ENCODE peak calls at places on chromosomes 13 and 19, in four cellular contexts. One of them, this sample, is unnamed.

GRCh38 chr19:55519461-55520311 is 17.2 kb downstream of the SBK2 start:
- DNase-seq in progenitor cell of endocrine pancreas: no peak
- DNase-seq in HFF-Myc: peak; percentile 45
- DNase-seq in astrocyte: peak; percentile 85
- DNase-seq in this sample: peak; percentile 19

GRCh38 chr13:51524846-51525566 is 59.3 kb upstream of the WDFY2 start:
- DNase-seq in progenitor cell of endocrine pancreas: no peak
- DNase-seq in HFF-Myc: no peak
- DNase-seq in astrocyte: peak; percentile 72
- DNase-seq in this sample: no peak

GRCh38 chr13:113209880-113210421 is 538 bp downstream of the CUL4A start:
- DNase-seq in HFF-Myc: no peak
- DNase-seq in astrocyte: peak; percentile 37
- DNase-seq in progenitor cell of endocrine pancreas: peak; percentile 58
- DNase-seq in this sample: no peak

GRCh38 chr19:38665950-38666661 is 18.7 kb downstream of the ACTN4 start:
- DNase-seq in progenitor cell of endocrine pancreas: no peak
- DNase-seq in astrocyte: peak; percentile 64
- DNase-seq in HFF-Myc: no peak
- DNase-seq in this sample: no peak

GRCh38 chr13:32850311-32851052 is 165.7 kb upstream of the KL start:
- DNase-seq in progenitor cell of endocrine pancreas: no peak
- DNase-seq in astrocyte: no peak
- DNase-seq in HFF-Myc: peak; percentile 33
- DNase-seq in this sample: no peak

GRCh38 chr19:5131031-5131865 is 162.3 kb downstream of the KDM4B start:
- DNase-seq in astrocyte: no peak
- DNase-seq in progenitor cell of endocrine pancreas: no peak
- DNase-seq in HFF-Myc: no peak
- DNase-seq in this sample: no peak

GRCh38 chr19:10289836-10290438 is at the start of gene ICAM5:
- DNase-seq in progenitor cell of endocrine pancreas: no peak
- DNase-seq in astrocyte: no peak
- DNase-seq in HFF-Myc: no peak
- DNase-seq in this sample: no peak

GRCh38 chr19:33390908-33391630 is 17.6 kb downstream of the CEBPG start:
- DNase-seq in progenitor cell of endocrine pancreas: no peak
- DNase-seq in astrocyte: no peak
- DNase-seq in HFF-Myc: no peak
- DNase-seq in this sample: no peak

GRCh38 chr19:7461841-7462629 is 26.8 kb downstream of the PEX11G start:
- DNase-seq in HFF-Myc: no peak
- DNase-seq in astrocyte: no peak
- DNase-seq in progenitor cell of endocrine pancreas: no peak
- DNase-seq in this sample: no peak

GRCh38 chr19:35194022-35194984 is 34.2 kb downstream of the FAM187B start:
- DNase-seq in astrocyte: no peak
- DNase-seq in progenitor cell of endocrine pancreas: no peak
- DNase-seq in HFF-Myc: no peak
- DNase-seq in this sample: no peak

GRCh38 chr19:495440-496332 is 600 bp upstream of the MADCAM1 start:
- DNase-seq in progenitor cell of endocrine pancreas: peak; percentile 59
- DNase-seq in HFF-Myc: no peak
- DNase-seq in astrocyte: peak; percentile 18
- DNase-seq in this sample: no peak

GRCh38 chr13:23600100-23600499 is 29.9 kb downstream of the TNFRSF19 start:
- DNase-seq in HFF-Myc: no peak
- DNase-seq in astrocyte: no peak
- DNase-seq in progenitor cell of endocrine pancreas: no peak
- DNase-seq in this sample: no peak

GRCh38 chr13:39326471-39326870 is 276.5 kb downstream of the LHFPL6 start:
- DNase-seq in progenitor cell of endocrine pancreas: no peak
- DNase-seq in HFF-Myc: no peak
- DNase-seq in astrocyte: no peak
- DNase-seq in this sample: peak; percentile 24

GRCh38 chr13:29502391-29503008 is 93.0 kb downstream of the SLC7A1 start:
- DNase-seq in progenitor cell of endocrine pancreas: no peak
- DNase-seq in astrocyte: no peak
- DNase-seq in HFF-Myc: no peak
- DNase-seq in this sample: no peak

GRCh38 chr19:2727640-2727944 is 6.4 kb upstream of the DIRAS1 start:
- DNase-seq in astrocyte: no peak
- DNase-seq in HFF-Myc: no peak
- DNase-seq in progenitor cell of endocrine pancreas: no peak
- DNase-seq in this sample: no peak

GRCh38 chr13:111005364-111005763 is 90.5 kb upstream of the ANKRD10 start:
- DNase-seq in astrocyte: peak; percentile 54
- DNase-seq in HFF-Myc: no peak
- DNase-seq in progenitor cell of endocrine pancreas: no peak
- DNase-seq in this sample: no peak

GRCh38 chr19:32201661-32202060 is 143.7 kb upstream of the ZNF507 start:
- DNase-seq in progenitor cell of endocrine pancreas: no peak
- DNase-seq in astrocyte: no peak
- DNase-seq in HFF-Myc: no peak
- DNase-seq in this sample: no peak

GRCh38 chr13:37484056-37484455 is 114.5 kb downstream of the POSTN start:
- DNase-seq in progenitor cell of endocrine pancreas: no peak
- DNase-seq in astrocyte: no peak
- DNase-seq in HFF-Myc: no peak
- DNase-seq in this sample: no peak

GRCh38 chr13:108325863-108326262 is 56.3 kb downstream of the TNFSF13B start:
- DNase-seq in astrocyte: no peak
- DNase-seq in progenitor cell of endocrine pancreas: no peak
- DNase-seq in HFF-Myc: no peak
- DNase-seq in this sample: no peak

GRCh38 chr13:108326318-108326717 is 56.8 kb downstream of the TNFSF13B start:
- DNase-seq in progenitor cell of endocrine pancreas: no peak
- DNase-seq in HFF-Myc: no peak
- DNase-seq in astrocyte: no peak
- DNase-seq in this sample: no peak

GRCh38 chr13:108322206-108322824 is 52.8 kb downstream of the TNFSF13B start:
- DNase-seq in progenitor cell of endocrine pancreas: no peak
- DNase-seq in astrocyte: peak; percentile 13
- DNase-seq in HFF-Myc: peak; percentile 21
- DNase-seq in this sample: no peak
- TF ChIP-seq CTCF in progenitor cell of endocrine pancreas: peak; percentile 92
- TF ChIP-seq CTCF in astrocyte: peak; percentile 78
- TF ChIP-seq CTCF in HFF-Myc: peak; percentile 52
- TF ChIP-seq CTCF in this sample: peak; percentile 77

GRCh38 chr13:44230071-44230470 is 143.6 kb upstream of the SERP2 start:
- DNase-seq in HFF-Myc: no peak
- DNase-seq in astrocyte: no peak
- DNase-seq in progenitor cell of endocrine pancreas: no peak
- DNase-seq in this sample: no peak

GRCh38 chr13:44230736-44231135 is 142.9 kb upstream of the SERP2 start:
- DNase-seq in progenitor cell of endocrine pancreas: no peak
- DNase-seq in HFF-Myc: no peak
- DNase-seq in astrocyte: peak; percentile 44
- DNase-seq in this sample: no peak

GRCh38 chr13:44229371-44230030 is 144.1 kb upstream of the SERP2 start:
- DNase-seq in astrocyte: no peak
- DNase-seq in progenitor cell of endocrine pancreas: no peak
- DNase-seq in HFF-Myc: no peak
- DNase-seq in this sample: no peak

GRCh38 chr13:44232729-44233128 is 140.9 kb upstream of the SERP2 start:
- DNase-seq in progenitor cell of endocrine pancreas: no peak
- DNase-seq in astrocyte: no peak
- DNase-seq in HFF-Myc: no peak
- DNase-seq in this sample: no peak

DNA sequence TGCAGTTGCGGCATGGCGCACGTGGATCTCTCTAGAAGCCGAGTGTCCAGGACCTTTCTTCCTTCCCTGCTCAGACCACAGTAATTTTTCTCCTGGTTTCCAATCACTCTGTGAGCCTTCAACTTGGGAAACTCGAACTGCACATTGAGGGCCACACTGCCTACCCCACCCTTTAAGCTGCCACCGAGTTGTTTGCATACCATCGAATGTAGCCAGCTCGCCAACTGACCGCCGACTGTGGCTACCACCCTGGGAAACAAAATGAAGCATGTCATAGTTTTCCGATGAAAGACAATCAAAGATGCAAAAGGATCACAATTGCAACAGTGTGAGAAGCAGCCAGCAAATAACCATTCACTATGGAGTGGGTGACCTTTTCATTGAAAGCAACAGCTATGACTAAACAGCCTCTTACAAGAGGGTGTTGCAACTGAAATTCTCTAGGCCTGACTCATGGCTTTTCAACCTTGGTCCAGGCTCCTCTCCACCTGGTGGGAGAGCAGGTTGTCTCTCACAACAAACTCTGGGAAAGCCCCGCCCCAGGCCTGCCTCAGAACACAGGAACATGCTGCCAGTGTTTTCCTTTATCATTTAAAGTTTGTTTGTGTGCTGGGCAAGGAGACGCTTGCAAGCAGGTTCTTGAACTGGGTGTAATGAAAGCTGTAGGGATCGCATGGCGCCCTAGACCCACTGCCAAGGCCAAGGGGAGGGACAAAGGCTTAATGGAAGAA is 141.7 kb upstream of the SERP2 start:
- DNase-seq in progenitor cell of endocrine pancreas: no peak
- DNase-seq in astrocyte: peak; percentile 96
- DNase-seq in HFF-Myc: peak; percentile 51
- DNase-seq in this sample: peak; percentile 84
- TF ChIP-seq CTCF in progenitor cell of endocrine pancreas: no peak
- TF ChIP-seq CTCF in astrocyte: no peak
- TF ChIP-seq CTCF in HFF-Myc: no peak
- TF ChIP-seq CTCF in this sample: peak; percentile 8

DNA sequence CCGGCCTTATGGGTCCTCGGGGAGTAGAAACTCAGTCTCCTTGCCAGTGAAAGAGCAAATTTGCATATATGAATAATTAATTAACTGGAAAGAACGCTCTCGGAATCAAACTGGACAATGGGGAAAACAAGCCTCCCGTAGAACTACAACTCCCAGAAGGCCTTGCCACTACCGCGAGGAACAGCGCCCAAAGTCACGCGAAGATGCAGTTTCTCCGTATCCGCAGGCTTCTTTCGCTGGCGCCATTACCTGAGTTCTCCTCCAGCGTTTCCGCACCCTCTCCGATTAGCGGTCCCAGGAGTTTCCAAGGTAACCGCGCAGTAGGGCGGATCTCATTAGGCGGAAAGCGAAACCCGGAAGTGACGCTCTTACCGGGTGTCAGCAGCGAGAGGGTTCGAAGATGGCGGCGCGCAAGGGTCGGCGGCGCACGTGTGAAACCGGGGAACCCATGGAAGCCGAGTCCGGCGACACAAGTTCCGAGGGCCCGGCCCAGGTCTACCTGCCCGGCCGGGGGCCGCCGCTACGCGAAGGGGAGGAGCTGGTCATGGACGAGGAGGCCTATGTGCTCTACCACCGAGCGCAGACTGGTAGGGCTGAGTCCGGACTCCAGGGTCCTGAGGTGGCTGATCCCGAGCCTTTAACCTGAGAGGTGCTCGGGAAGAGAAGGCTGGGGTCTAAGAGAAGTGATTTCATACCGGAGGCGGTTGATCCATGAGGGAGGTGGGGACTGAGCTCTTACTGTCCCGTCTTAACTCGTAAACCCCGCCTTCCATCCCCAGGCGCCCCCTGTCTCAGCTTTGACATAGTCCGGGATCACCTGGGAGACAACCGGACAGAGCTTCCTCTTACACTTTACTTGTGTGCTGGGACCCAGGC is at the start of gene GRWD1:
- DNase-seq in progenitor cell of endocrine pancreas: peak; percentile 78
- DNase-seq in HFF-Myc: peak; percentile 95
- DNase-seq in astrocyte: peak; percentile 94
- DNase-seq in this sample: peak; percentile 79
- TF ChIP-seq CTCF in progenitor cell of endocrine pancreas: no peak
- TF ChIP-seq CTCF in HFF-Myc: peak; percentile 15
- TF ChIP-seq CTCF in astrocyte: no peak
- TF ChIP-seq CTCF in this sample: no peak

GRCh38 chr19:18440421-18440877 is 2.5 kb upstream of the ISYNA1 start:
- DNase-seq in astrocyte: no peak
- DNase-seq in HFF-Myc: no peak
- DNase-seq in progenitor cell of endocrine pancreas: no peak
- DNase-seq in this sample: no peak
- TF ChIP-seq CTCF in astrocyte: no peak
- TF ChIP-seq CTCF in HFF-Myc: peak; percentile 24
- TF ChIP-seq CTCF in progenitor cell of endocrine pancreas: peak; percentile 27
- TF ChIP-seq CTCF in this sample: peak; percentile 30

GRCh38 chr19:11964858-11965645 is at the start of gene ZNF763:
- DNase-seq in HFF-Myc: no peak
- DNase-seq in astrocyte: peak; percentile 52
- DNase-seq in progenitor cell of endocrine pancreas: peak; percentile 84
- DNase-seq in this sample: peak; percentile 51

GRCh38 chr19:11963566-11964355 is 1.1 kb upstream of the ZNF763 start:
- DNase-seq in progenitor cell of endocrine pancreas: peak; percentile 24
- DNase-seq in astrocyte: no peak
- DNase-seq in HFF-Myc: no peak
- DNase-seq in this sample: peak; percentile 40

GRCh38 chr19:11970174-11970573 is 5.3 kb downstream of the ZNF763 start:
- DNase-seq in progenitor cell of endocrine pancreas: no peak
- DNase-seq in HFF-Myc: no peak
- DNase-seq in astrocyte: no peak
- DNase-seq in this sample: no peak

DNA sequence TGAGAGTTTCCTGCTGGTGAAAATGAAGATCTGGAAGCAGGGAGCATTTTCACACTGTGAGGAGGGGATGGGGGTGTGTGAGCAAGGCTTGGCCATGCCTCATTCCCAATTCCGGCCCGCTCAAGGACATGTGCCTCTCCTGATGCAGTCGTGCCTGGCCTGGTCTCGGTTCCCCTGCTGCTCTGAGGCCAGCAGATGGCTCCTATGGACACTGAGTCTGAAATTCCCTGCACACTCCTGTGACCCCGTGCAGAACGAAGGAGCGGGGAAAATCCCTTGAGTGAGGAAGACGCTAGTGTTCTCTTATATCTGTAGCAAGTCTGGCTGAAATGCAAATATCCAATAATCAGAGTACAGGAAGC is 363 bp upstream of the ZNF763 start:
- DNase-seq in progenitor cell of endocrine pancreas: no peak
- DNase-seq in HFF-Myc: no peak
- DNase-seq in astrocyte: no peak
- DNase-seq in this sample: no peak
- TF ChIP-seq CTCF in progenitor cell of endocrine pancreas: no peak
- TF ChIP-seq CTCF in HFF-Myc: no peak
- TF ChIP-seq CTCF in astrocyte: no peak
- TF ChIP-seq CTCF in this sample: peak; percentile 21

This sample was measured in AG09319.